ENCODE peak calls at places on chromosomes 12 and 14, in six cellular contexts. I is H9, N is trophoblast cell, H is mesendoderm, D is neuronal stem cell, L is mesenchymal stem cell. G is an unnamed sample.

GRCh38 chr12:57840701-57841100 is 5.8 kb downstream of the CTDSP2 start:
- DNase-seq in I (no peak), N (no peak), H (no peak), D (no peak), L (peak; percentile 44), G (peak; percentile 50)

GRCh38 chr12:51705450-51705849 is 114.4 kb downstream of the SCN8A start:
- DNase-seq in I (no peak), N (no peak), H (no peak), D (no peak), L (no peak), G (peak; percentile 61)

GRCh38 chr12:5170894-5171293 is 127.2 kb downstream of the KCNA5 start:
- DNase-seq in I (no peak), N (no peak), H (no peak), D (no peak), L (peak; percentile 31), G (peak; percentile 41)

GRCh38 chr12:111441107-111441928 is 35.6 kb downstream of the SH2B3 start:
- DNase-seq in I (peak; percentile 19), N (no peak), H (no peak), D (no peak), L (no peak), G (no peak)

GRCh38 chr14:21233457-21234076 is 35.7 kb downstream of the HNRNPC start:
- DNase-seq in I (no peak), N (no peak), H (peak; percentile 76), D (no peak), L (peak; percentile 29), G (no peak)

GRCh38 chr14:24426912-24427536 is 2.4 kb downstream of the CBLN3 start:
- DNase-seq in I (peak; percentile 77), N (no peak), H (peak; percentile 39), D (no peak), L (no peak), G (no peak)

GRCh38 chr12:2319136-2319535 is 266.3 kb downstream of the CACNA1C start:
- DNase-seq in I (no peak), N (no peak), H (no peak), D (no peak), L (no peak), G (no peak)

GRCh38 chr12:91139981-91140659 is 28.8 kb upstream of the LUM start:
- DNase-seq in I (no peak), N (peak; percentile 10), H (no peak), D (no peak), L (peak; percentile 95), G (peak; percentile 95)

GRCh38 chr12:56130876-56131275 is 2.8 kb downstream of the ESYT1 start:
- DNase-seq in I (no peak), N (peak; percentile 74), H (no peak), D (no peak), L (no peak), G (no peak)

GRCh38 chr14:86646125-86646524 is 1116.2 kb downstream of the FLRT2 start:
- DNase-seq in I (no peak), N (no peak), H (no peak), D (no peak), L (no peak), G (no peak)

GRCh38 chr12:7498832-7499231 is 4.7 kb downstream of the CD163 start:
- DNase-seq in I (no peak), N (no peak), H (peak; percentile 35), D (no peak), L (peak; percentile 29), G (peak; percentile 62)

GRCh38 chr14:66359500-66359899 is 126.7 kb upstream of the CCDC196 start:
- DNase-seq in I (no peak), N (peak; percentile 35), H (peak; percentile 75), D (peak; percentile 66), L (peak; percentile 62), G (peak; percentile 64)

GRCh38 chr12:63068857-63069442 is 82.1 kb downstream of the AVPR1A start:
- DNase-seq in I (no peak), N (peak; percentile 19), H (peak; percentile 65), D (peak; percentile 35), L (peak; percentile 49), G (peak; percentile 75)

GRCh38 chr14:89422181-89422951 is 5.3 kb upstream of the FOXN3 start:
- DNase-seq in I (no peak), N (peak; percentile 78), H (no peak), D (no peak), L (no peak), G (peak; percentile 33)

GRCh38 chr12:123941000-123941399 is 31.6 kb downstream of the CCDC92 start:
- DNase-seq in I (no peak), N (no peak), H (no peak), D (no peak), L (no peak), G (no peak)

GRCh38 chr14:69839661-69840060 is 39.6 kb upstream of the SMOC1 start:
- DNase-seq in I (no peak), N (no peak), H (no peak), D (no peak), L (no peak), G (no peak)

GRCh38 chr12:53184828-53185227 is 4.1 kb upstream of the CSAD start:
- DNase-seq in I (no peak), N (no peak), H (no peak), D (no peak), L (no peak), G (no peak)

GRCh38 chr12:53180931-53181645 is 363 bp upstream of the CSAD start:
- DNase-seq in I (peak; percentile 79), N (peak; percentile 47), H (peak; percentile 89), D (peak; percentile 81), L (peak; percentile 83), G (peak; percentile 71)

GRCh38 chr12:53181935-53182334 is 1.2 kb upstream of the CSAD start:
- DNase-seq in I (no peak), N (no peak), H (no peak), D (no peak), L (peak; percentile 23), G (no peak)

GRCh38 chr12:53180270-53180930 is at the start of the genes CSAD and ZNF740:
- DNase-seq in I (peak; percentile 99), N (peak; percentile 91), H (peak; percentile 99), D (peak; percentile 97), L (peak; percentile 97), G (peak; percentile 97)

DNA sequence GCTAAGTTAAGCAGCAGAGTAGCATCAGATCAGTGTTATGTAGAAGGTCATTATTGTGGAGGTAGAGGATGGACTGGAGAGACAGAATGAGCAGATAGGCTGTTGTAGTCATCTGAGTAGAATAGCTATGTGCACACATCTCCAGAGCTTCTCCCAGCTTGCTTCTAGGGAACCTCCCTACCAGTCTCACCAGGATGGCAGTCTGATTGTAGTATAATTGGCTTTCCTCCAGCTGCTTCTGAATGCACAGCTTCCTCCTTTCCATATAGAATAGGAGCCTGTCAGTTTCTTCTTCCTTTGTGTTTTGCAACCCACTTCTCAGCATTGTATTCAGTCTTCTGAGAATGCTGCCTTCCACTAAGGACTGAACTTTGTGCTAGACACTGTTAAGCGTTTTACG is 2.1 kb upstream of the CSAD start:
- DNase-seq in I (no peak), N (no peak), H (no peak), D (no peak), L (no peak), G (no peak)
- H4K8ac ChIP-seq in I (no peak overlapping the region), N (no peak overlapping the region), H (no peak overlapping the region), D (no peak overlapping the region), L (no peak overlapping the region), G (no peak overlapping the region)

DNA sequence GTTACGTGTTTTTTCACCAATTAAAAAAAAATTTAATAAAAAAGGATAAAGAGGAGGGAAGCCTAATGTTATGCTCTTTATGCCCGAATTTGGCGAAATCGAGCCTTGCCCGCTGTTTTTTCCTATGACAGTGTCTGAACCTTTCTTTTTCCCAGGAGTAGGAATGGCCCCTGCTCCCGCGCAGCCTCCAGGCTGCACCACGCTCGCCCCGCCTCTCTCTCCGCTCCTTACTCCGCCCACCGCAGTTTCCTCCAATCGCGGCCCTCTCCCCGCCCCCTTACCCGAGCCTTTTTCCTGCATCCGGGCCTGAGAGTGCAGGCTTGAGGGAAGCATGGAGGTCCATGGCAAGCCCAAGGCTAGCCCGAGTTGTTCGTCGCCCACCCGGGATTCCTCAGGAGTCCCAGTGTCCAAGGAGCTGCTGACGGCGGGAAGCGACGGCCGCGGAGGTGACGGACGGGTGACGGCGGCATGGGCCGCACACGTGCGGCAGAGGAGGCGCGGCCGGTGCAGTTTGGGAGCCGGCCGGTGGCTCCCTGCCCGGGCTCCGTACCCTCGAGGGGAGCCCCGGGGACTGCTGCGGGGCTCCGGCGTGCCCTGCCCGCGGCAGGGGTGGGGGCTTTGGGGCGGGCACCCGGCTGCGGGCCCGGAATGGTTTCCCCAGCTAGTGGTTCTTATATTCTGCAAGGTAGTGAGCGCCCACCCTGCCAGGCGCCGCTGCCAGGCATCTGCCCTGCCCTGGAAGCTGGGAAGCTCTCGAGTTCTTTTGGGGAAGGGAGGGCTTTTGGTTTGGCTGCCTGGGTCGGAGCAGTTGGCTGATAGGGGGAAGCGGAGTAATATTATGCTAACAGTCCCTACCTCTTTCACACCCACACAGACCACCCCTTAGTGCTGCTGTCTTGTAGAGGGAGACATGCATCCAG is at the start of gene NOPCHAP1:
- DNase-seq in I (peak; percentile 96), N (peak; percentile 87), H (peak; percentile 95), D (peak; percentile 85), L (peak; percentile 91), G (peak; percentile 75)
- H4K8ac ChIP-seq in I (no peak within 1 kb of the TSS), N (peak within 1 kb of the TSS; percentile 93), H (peak within 1 kb of the TSS; percentile 83), D (no peak within 1 kb of the TSS), L (no peak within 1 kb of the TSS), G (no peak within 1 kb of the TSS)

DNA sequence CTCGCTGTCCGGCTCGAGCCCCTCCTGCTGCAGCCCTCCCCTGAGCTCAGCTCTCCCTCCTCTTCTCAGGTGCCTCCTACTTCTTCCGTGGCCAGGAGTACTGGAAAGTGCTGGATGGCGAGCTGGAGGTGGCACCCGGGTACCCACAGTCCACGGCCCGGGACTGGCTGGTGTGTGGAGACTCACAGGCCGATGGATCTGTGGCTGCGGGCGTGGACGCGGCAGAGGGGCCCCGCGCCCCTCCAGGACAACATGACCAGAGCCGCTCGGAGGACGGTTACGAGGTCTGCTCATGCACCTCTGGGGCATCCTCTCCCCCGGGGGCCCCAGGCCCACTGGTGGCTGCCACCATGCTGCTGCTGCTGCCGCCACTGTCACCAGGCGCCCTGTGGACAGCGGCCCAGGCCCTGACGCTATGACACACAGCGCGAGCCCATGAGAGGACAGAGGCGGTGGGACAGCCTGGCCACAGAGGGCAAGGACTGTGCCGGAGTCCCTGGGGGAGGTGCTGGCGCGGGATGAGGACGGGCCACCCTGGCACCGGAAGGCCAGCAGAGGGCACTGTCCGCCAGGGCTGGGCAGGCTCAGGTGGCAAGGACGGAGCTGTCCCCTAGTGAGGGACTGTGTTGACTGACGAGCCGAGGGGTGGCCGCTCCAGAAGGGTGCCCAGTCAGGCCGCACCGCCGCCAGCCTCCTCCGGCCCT is 22.8 kb downstream of the MMP17 start:
- DNase-seq in I (peak; percentile 80), N (peak; percentile 50), H (no peak), D (no peak), L (no peak), G (no peak)
- H4K8ac ChIP-seq in I (no peak overlapping the region), N (no peak overlapping the region), H (no peak overlapping the region), D (peak overlapping the region; percentile 43), L (no peak overlapping the region), G (no peak overlapping the region)

GRCh38 chr14:74403619-74404417 is 22.2 kb downstream of the SYNDIG1L start:
- DNase-seq in I (no peak), N (no peak), H (no peak), D (no peak), L (no peak), G (no peak)

GRCh38 chr14:74400919-74401503 is 25.0 kb downstream of the SYNDIG1L start:
- DNase-seq in I (no peak), N (peak; percentile 60), H (peak; percentile 44), D (no peak), L (no peak), G (no peak)

GRCh38 chr14:74400328-74400727 is 25.7 kb downstream of the SYNDIG1L start:
- DNase-seq in I (peak; percentile 71), N (no peak), H (peak; percentile 93), D (no peak), L (peak; percentile 19), G (no peak)

GRCh38 chr14:74402264-74403251 is 23.5 kb downstream of the SYNDIG1L start:
- DNase-seq in I (no peak), N (no peak), H (no peak), D (no peak), L (no peak), G (no peak)

GRCh38 chr14:74401504-74402241 is 24.3 kb downstream of the SYNDIG1L start:
- DNase-seq in I (peak; percentile 85), N (peak; percentile 22), H (peak; percentile 92), D (no peak), L (peak; percentile 18), G (no peak)
- H4K8ac ChIP-seq in I (no peak overlapping the region), N (no peak overlapping the region), H (no peak overlapping the region), D (no peak overlapping the region), L (no peak overlapping the region), G (no peak overlapping the region)

G was measured in IMR-90.